ENCODE peak calls at places on chromosome 22, in seven cellular contexts. H is psoas muscle; N is tibial nerve; C is AG10803; P is activated CD8-positive, alpha-beta memory T cell treated with anti-CD3 and anti-CD28 coated beads, Interleukin-2, amount 10 ng/mL, durations not matched to agents 7 days and 5 days; D is stimulated activated CD4-positive, alpha-beta T cell treated with anti-CD3 and anti-CD28 coated beads, Interleukin-12 subunit alpha, Interleukin-12 subunit beta, amount 100 ng/mL, for 48 hours; Z is NCI-H1436. O is an unnamed sample.

GRCh38 chr22:39308614-39309363 is 10.6 kb downstream of the RPL3 start:
- DNase-seq in P (no peak), C (peak; percentile 95), D (no peak), H (peak; percentile 85), Z (no peak), N (peak; percentile 53), O (peak; percentile 94)

GRCh38 chr22:24208012-24208749 is 26.9 kb downstream of the SUSD2 start:
- DNase-seq in H (peak; percentile 55), Z (no peak), C (peak; percentile 97), P (no peak), D (no peak), N (peak; percentile 80), O (peak; percentile 85)

GRCh38 chr22:40178417-40179409 is 988 bp downstream of the TNRC6B start:
- DNase-seq in Z (no peak), P (peak; percentile 66), H (no peak), C (peak; percentile 55), D (peak; percentile 13), N (peak; percentile 19), O (no peak)

GRCh38 chr22:38267086-38267485 is 5.7 kb downstream of the TMEM184B start:
- DNase-seq in P (peak; percentile 79), N (no peak), C (no peak), D (peak; percentile 6), Z (no peak), H (no peak), O (peak; percentile 84)

GRCh38 chr22:46077669-46078099 is 72.6 kb upstream of the PPARA start:
- DNase-seq in N (no peak), P (no peak), D (no peak), C (peak; percentile 48), Z (no peak), H (peak; percentile 61), O (no peak)

GRCh38 chr22:43268261-43268660 is 74.9 kb downstream of the SCUBE1 start:
- DNase-seq in H (no peak), D (no peak), C (no peak), P (no peak), N (no peak), Z (no peak), O (no peak)

GRCh38 chr22:31812977-31813605 is 59.3 kb downstream of the DEPDC5 start:
- DNase-seq in P (no peak), Z (no peak), D (no peak), H (no peak), N (no peak), C (no peak), O (no peak)

GRCh38 chr22:27651486-27651885 is 150.1 kb downstream of the MN1 start:
- DNase-seq in D (no peak), Z (no peak), P (no peak), H (peak; percentile 82), C (peak; percentile 11), N (no peak), O (no peak)

GRCh38 chr22:36171941-36172340 is 11.4 kb upstream of the APOL3 start:
- DNase-seq in H (no peak), C (no peak), D (no peak), Z (no peak), P (no peak), N (no peak), O (no peak)

GRCh38 chr22:35596821-35597220 is 20.3 kb downstream of the MB start:
- DNase-seq in H (peak; percentile 82), D (no peak), N (no peak), P (no peak), C (no peak), Z (no peak), O (no peak)

GRCh38 chr22:38315801-38316339 is 1.4 kb downstream of the CSNK1E start:
- DNase-seq in C (peak; percentile 9), N (no peak), D (no peak), P (no peak), Z (no peak), H (no peak), O (no peak)

GRCh38 chr22:24450600-24450999 is 23.2 kb downstream of the ADORA2A start:
- DNase-seq in Z (peak; percentile 21), P (no peak), D (no peak), C (no peak), N (no peak), H (no peak), O (no peak)

GRCh38 chr22:19201858-19202798 is 23.6 kb upstream of the SLC25A1 start:
- DNase-seq in D (no peak), P (no peak), C (no peak), Z (no peak), N (no peak), H (peak; percentile 65), O (no peak)

GRCh38 chr22:37661160-37661924 is 2.8 kb downstream of the PDXP start:
- DNase-seq in D (no peak), P (peak; percentile 67), N (no peak), C (peak; percentile 78), H (no peak), Z (peak; percentile 57), O (peak; percentile 84)

GRCh38 chr22:34841911-34842310 is 224.0 kb upstream of the ISX start:
- DNase-seq in H (no peak), N (no peak), Z (no peak), D (no peak), P (no peak), C (peak; percentile 31), O (no peak)

GRCh38 chr22:27903805-27904473 is 15.1 kb downstream of the PITPNB start:
- DNase-seq in H (no peak), Z (no peak), N (no peak), P (no peak), D (no peak), C (no peak), O (no peak)

GRCh38 chr22:17842386-17842785 is 68.1 kb upstream of the BID start:
- DNase-seq in H (no peak), D (no peak), N (no peak), P (peak; percentile 75), C (no peak), Z (no peak), O (peak; percentile 76)

GRCh38 chr22:49959782-49960158 is 802 bp upstream of the PIM3 start:
- DNase-seq in P (no peak), Z (no peak), N (no peak), C (peak; percentile 18), D (no peak), H (peak; percentile 84), O (no peak)

GRCh38 chr22:27452916-27453315 is 348.6 kb downstream of the MN1 start:
- DNase-seq in P (no peak), H (no peak), N (no peak), D (no peak), Z (no peak), C (no peak), O (peak; percentile 39)

GRCh38 chr22:19648419-19648929 is 65.8 kb upstream of the SEPTIN5 start:
- DNase-seq in D (no peak), Z (no peak), P (no peak), H (no peak), C (no peak), N (no peak), O (no peak)

GRCh38 chr22:30386608-30386959 is 627 bp downstream of the RNF215 start:
- DNase-seq in P (no peak), H (no peak), Z (no peak), C (no peak), N (no peak), D (no peak), O (no peak)

GRCh38 chr22:42257386-42257785 is 13.1 kb downstream of the TCF20 start:
- DNase-seq in D (no peak), H (no peak), Z (no peak), C (no peak), N (no peak), P (no peak), O (no peak)

GRCh38 chr22:20746466-20747189 is 27.3 kb upstream of the SERPIND1 start:
- DNase-seq in N (no peak), Z (no peak), C (no peak), P (no peak), H (no peak), D (no peak), O (no peak)

GRCh38 chr22:30361916-30362631 is 5.3 kb downstream of the CCDC157 start:
- DNase-seq in N (no peak), Z (no peak), C (no peak), P (no peak), D (no peak), H (no peak), O (no peak)

GRCh38 chr22:35450824-35451541 is 51.0 kb downstream of the MCM5 start:
- DNase-seq in H (no peak), Z (no peak), N (no peak), P (no peak), C (no peak), D (no peak), O (no peak)

GRCh38 chr22:39663751-39664150 is 93.2 kb downstream of the CACNA1I start:
- DNase-seq in P (no peak), N (no peak), H (no peak), Z (no peak), D (no peak), C (no peak), O (no peak)

GRCh38 chr22:41487037-41487963 is 18.4 kb downstream of the ACO2 start:
- DNase-seq in C (no peak), H (no peak), P (no peak), D (no peak), N (no peak), Z (no peak), O (no peak)

GRCh38 chr22:50544078-50544745 is 1.5 kb upstream of the KLHDC7B start:
- DNase-seq in D (peak; percentile 75), N (peak; percentile 52), Z (peak; percentile 59), C (peak; percentile 55), H (peak; percentile 85), P (peak; percentile 93), O (peak; percentile 88)

GRCh38 chr22:20399866-20400605 is 6.1 kb downstream of the ZNF74 start:
- DNase-seq in P (no peak), C (no peak), H (no peak), Z (no peak), D (no peak), N (no peak), O (no peak)

GRCh38 chr22:17675584-17675983 is 37.0 kb downstream of the BCL2L13 start:
- DNase-seq in C (no peak), D (no peak), N (no peak), Z (no peak), H (no peak), P (no peak), O (no peak)

GRCh38 chr22:38802671-38803121 is 8.8 kb upstream of the DNAL4 start:
- DNase-seq in Z (no peak), H (peak; percentile 79), N (peak; percentile 24), P (no peak), C (peak; percentile 99), D (no peak), O (peak; percentile 85)

GRCh38 chr22:21972293-21972779 is 10.3 kb downstream of the TOP3B start:
- DNase-seq in D (no peak), Z (no peak), C (peak; percentile 23), H (no peak), N (no peak), P (peak; percentile 63), O (peak; percentile 81)

O was measured in hepatic stellate cell.